ENCODE peak calls at places on chromosomes 12 and 14, in four cellular contexts. Y, G, U and F are unnamed samples.

GRCh38 chr12:88958961-88959360 is 378.7 kb upstream of the KITLG start:
- DNase-seq in Y (no peak), U (no peak), G (no peak), F (no peak)

GRCh38 chr14:37054144-37054543 is 118.3 kb downstream of the SLC25A21 start:
- DNase-seq in U (no peak), Y (no peak), G (no peak), F (no peak)

GRCh38 chr12:54390176-54390667 is 5.7 kb upstream of the ZNF385A start:
- DNase-seq in G (no peak), U (no peak), Y (no peak), F (no peak)

GRCh38 chr12:81543621-81544139 is 215.5 kb downstream of the PPFIA2 start:
- DNase-seq in G (no peak), Y (no peak), U (no peak), F (no peak)

GRCh38 chr12:97561321-97562230 is 99.0 kb downstream of the RMST start:
- DNase-seq in G (no peak), U (no peak), Y (no peak), F (no peak)

GRCh38 chr12:105226219-105226618 is 9.8 kb downstream of the APPL2 start:
- DNase-seq in G (no peak), U (no peak), Y (peak), F (no peak)

GRCh38 chr12:6197996-6198395 is 2.2 kb upstream of the CD9 start:
- DNase-seq in G (no peak), Y (no peak), U (no peak), F (no peak)

GRCh38 chr14:99672506-99673327 is 11.4 kb upstream of the CYP46A1 start:
- DNase-seq in G (no peak), Y (no peak), U (peak), F (no peak)

GRCh38 chr14:90605430-90605829 is 208.6 kb downstream of the CALM1 start:
- DNase-seq in U (no peak), G (no peak), Y (no peak), F (no peak)